ENCODE peak calls at places on chromosomes 3 and 15, in seven cellular contexts. J, F, K, Z, Q, P and A are unnamed samples.
A peak's percentile ranks its signal among the peaks of the same experiment; 100 is the strongest.

GRCh38 chr15:58777107-58777506 is 6.0 kb downstream of the MINDY2 start:
- DNase-seq in Z (no peak), J (no peak), P (no peak), F (no peak), K (no peak), Q (no peak), A (no peak)

GRCh38 chr3:137988152-137988551 is 21.8 kb upstream of the CLDN18 start:
- DNase-seq in Q (no peak), P (peak; percentile 35), J (no peak), Z (no peak), K (no peak), F (no peak), A (peak; percentile 18)

GRCh38 chr15:61097057-61097456 is 132.0 kb downstream of the RORA start:
- DNase-seq in P (no peak), J (no peak), Z (no peak), K (no peak), Q (no peak), F (no peak), A (no peak)

GRCh38 chr15:92808611-92809063 is 91.5 kb upstream of the CHD2 start:
- DNase-seq in Z (no peak), J (no peak), Q (no peak), P (peak; percentile 66), K (no peak), F (peak; percentile 69), A (peak; percentile 61)

GRCh38 chr3:72270072-72270611 is 485.2 kb upstream of the PROK2 start:
- DNase-seq in F (peak; percentile 67), Z (no peak), Q (peak; percentile 24), J (no peak), K (no peak), P (peak; percentile 86), A (peak; percentile 94)

GRCh38 chr3:149013726-149014125 is 22.4 kb downstream of the GYG1 start:
- DNase-seq in J (no peak), F (no peak), Q (no peak), P (no peak), K (no peak), Z (no peak), A (no peak)

GRCh38 chr15:31974855-31975421 is 55.4 kb upstream of the CHRNA7 start:
- DNase-seq in Z (no peak), K (no peak), J (peak; percentile 68), P (peak; percentile 59), F (peak; percentile 63), Q (no peak), A (peak; percentile 56)

GRCh38 chr3:35183915-35184675 is 455.2 kb upstream of the ARPP21 start:
- DNase-seq in K (no peak), J (no peak), P (no peak), Q (no peak), Z (no peak), F (no peak), A (no peak)

GRCh38 chr15:25407950-25408349 is 30.9 kb downstream of the UBE3A start:
- DNase-seq in P (no peak), F (no peak), J (no peak), Q (no peak), K (no peak), Z (no peak), A (peak; percentile 3)

GRCh38 chr15:87739866-87740265 is 516.7 kb downstream of the NTRK3 start:
- DNase-seq in F (no peak), P (no peak), Q (no peak), K (no peak), J (no peak), Z (no peak), A (no peak)

GRCh38 chr15:54150255-54150654 is 172.0 kb downstream of the UNC13C start:
- DNase-seq in P (no peak), F (no peak), K (no peak), Z (no peak), Q (no peak), J (no peak), A (no peak)